ENCODE peak calls at places on chromosomes 3 and 15, in nine cellular contexts. Z is psoas muscle, W is heart left ventricle, J is retina, Y is HFFc6, K is uterus, C is endodermal cell, E is RWPE1, S is HEK293T. O is an unnamed sample.

GRCh38 chr3:158313344-158313927 is 203.5 kb downstream of the RSRC1 start:
- DNase-seq in S (peak; percentile 21), C (no peak), Y (peak; percentile 25), K (no peak), Z (no peak), W (no peak), E (peak; percentile 40), J (peak; percentile 39), O (peak; percentile 35)

GRCh38 chr15:88649753-88650551 is 11.1 kb downstream of the ISG20 start:
- DNase-seq in Y (no peak), E (no peak), Z (no peak), S (no peak), C (no peak), W (no peak), J (no peak), K (no peak), O (no peak)

GRCh38 chr3:56620371-56620770 is 62.7 kb downstream of the TASOR start:
- DNase-seq in E (no peak), Y (peak; percentile 12), C (no peak), W (no peak), K (no peak), Z (no peak), S (no peak), J (no peak), O (no peak)

GRCh38 chr15:101827257-101827656 is 15.3 kb downstream of the OR4F15 start:
- DNase-seq in K (no peak), E (no peak), S (no peak), C (no peak), Y (peak; percentile 65), W (no peak), Z (no peak), J (no peak), O (no peak)

GRCh38 chr15:41079717-41080116 is 36.4 kb downstream of the INO80 start:
- DNase-seq in E (no peak), S (no peak), C (no peak), Y (no peak), W (no peak), J (no peak), K (no peak), Z (no peak), O (no peak)

GRCh38 chr3:188156051-188156450 is 2.1 kb downstream of the LPP start:
- DNase-seq in J (no peak), Y (no peak), S (no peak), Z (no peak), E (no peak), W (no peak), K (no peak), C (no peak), O (no peak)

GRCh38 chr3:160401301-160402095 is 2.0 kb downstream of the SMC4 start:
- DNase-seq in Z (no peak), C (no peak), K (no peak), E (peak; percentile 30), W (no peak), Y (peak; percentile 64), S (no peak), J (peak; percentile 49), O (no peak)

GRCh38 chr3:44914936-44915335 is 40.5 kb downstream of the TGM4 start:
- DNase-seq in E (peak; percentile 34), Y (no peak), J (no peak), C (peak; percentile 71), W (no peak), K (no peak), S (peak; percentile 48), Z (no peak), O (no peak)